ENCODE peak calls at places on chromosomes 13 and 19, in ten cellular contexts. V is cardiac muscle cell, Q is MCF 10A, X is cardiac fibroblast, K is heart right ventricle, S is Panc1, Z is astrocyte, D is tibial artery, H is ovary, N is dorsolateral prefrontal cortex. G is an unnamed sample.

GRCh38 chr13:102700088-102701031 is 5.5 kb upstream of the METTL21C start:
- DNase-seq in V (peak), Q (no peak), X (no peak), K (no peak), S (no peak), Z (no peak), D (no peak), H (no peak), N (no peak), G (no peak)

GRCh38 chr19:54141356-54141755 is 3.8 kb downstream of the CNOT3 start:
- DNase-seq in V (no peak), Q (no peak), X (no peak), K (no peak), S (no peak), Z (no peak), D (no peak), H (no peak), N (no peak), G (no peak)

GRCh38 chr13:76019421-76020044 is 383.4 kb downstream of the LMO7 start:
- DNase-seq in V (no peak), Q (peak), X (no peak), K (peak), S (no peak), Z (no peak), D (no peak), H (no peak), N (peak), G (peak)

GRCh38 chr13:95535243-95535642 is 17.3 kb upstream of the CLDN10 start:
- DNase-seq in V (no peak), Q (peak), X (peak), K (no peak), S (peak), Z (peak), D (no peak), H (no peak), N (no peak), G (no peak)

GRCh38 chr19:34274827-34275625 is 20.7 kb downstream of the GARRE1 start:
- DNase-seq in V (peak), Q (peak), X (peak), K (no peak), S (no peak), Z (peak), D (no peak), H (no peak), N (no peak), G (no peak)

GRCh38 chr13:37835392-37835791 is 34.2 kb downstream of the TRPC4 start:
- DNase-seq in V (no peak), Q (no peak), X (no peak), K (no peak), S (no peak), Z (no peak), D (no peak), H (no peak), N (no peak), G (no peak)

GRCh38 chr19:1649706-1650626 is 2.4 kb downstream of the TCF3 start:
- DNase-seq in V (no peak), Q (no peak), X (no peak), K (no peak), S (no peak), Z (no peak), D (no peak), H (no peak), N (no peak), G (no peak)

GRCh38 chr13:40434516-40435397 is 231.7 kb downstream of the FOXO1 start:
- DNase-seq in V (no peak), Q (no peak), X (no peak), K (no peak), S (no peak), Z (no peak), D (no peak), H (no peak), N (no peak), G (no peak)

GRCh38 chr13:57629821-57630235 is 1.7 kb upstream of the PCDH17 start:
- DNase-seq in V (peak), Q (no peak), X (peak), K (peak), S (no peak), Z (peak), D (peak), H (peak), N (peak), G (peak)

GRCh38 chr13:85230754-85231153 is 568.5 kb downstream of the SLITRK6 start:
- DNase-seq in V (peak), Q (no peak), X (no peak), K (no peak), S (no peak), Z (no peak), D (no peak), H (no peak), N (no peak), G (no peak)

GRCh38 chr19:55913643-55914268 is 18.4 kb downstream of the NLRP13 start:
- DNase-seq in V (no peak), Q (no peak), X (no peak), K (no peak), S (no peak), Z (no peak), D (no peak), H (no peak), N (no peak), G (no peak)

GRCh38 chr19:51607920-51608562 is 22.2 kb downstream of the SIGLEC5 start:
- DNase-seq in V (peak), Q (peak), X (peak), K (peak), S (no peak), Z (peak), D (peak), H (peak), N (peak), G (peak)

GRCh38 chr13:75468098-75468497 is 13.9 kb downstream of the TBC1D4 start:
- DNase-seq in V (peak), Q (no peak), X (peak), K (no peak), S (no peak), Z (peak), D (no peak), H (no peak), N (no peak), G (no peak)

GRCh38 chr13:103539265-103539664 is 473.0 kb upstream of the SLC10A2 start:
- DNase-seq in V (no peak), Q (no peak), X (no peak), K (peak), S (no peak), Z (no peak), D (no peak), H (no peak), N (peak), G (peak)

GRCh38 chr19:58279042-58279924 is 528 bp downstream of the ZNF8 start:
- DNase-seq in V (peak), Q (peak), X (peak), K (peak), S (no peak), Z (peak), D (peak), H (peak), N (peak), G (peak)

GRCh38 chr19:18419195-18419698 is at the start of gene SSBP4:
- DNase-seq in V (peak), Q (peak), X (peak), K (peak), S (no peak), Z (peak), D (peak), H (peak), N (peak), G (peak)

GRCh38 chr13:35499131-35500051 is 22.9 kb upstream of the MAB21L1 start:
- DNase-seq in V (no peak), Q (no peak), X (no peak), K (no peak), S (no peak), Z (no peak), D (no peak), H (no peak), N (no peak), G (no peak)

GRCh38 chr13:40168425-40169155 is 497.9 kb downstream of the FOXO1 start:
- DNase-seq in V (no peak), Q (peak), X (no peak), K (no peak), S (no peak), Z (no peak), D (no peak), H (no peak), N (no peak), G (no peak)

DNA sequence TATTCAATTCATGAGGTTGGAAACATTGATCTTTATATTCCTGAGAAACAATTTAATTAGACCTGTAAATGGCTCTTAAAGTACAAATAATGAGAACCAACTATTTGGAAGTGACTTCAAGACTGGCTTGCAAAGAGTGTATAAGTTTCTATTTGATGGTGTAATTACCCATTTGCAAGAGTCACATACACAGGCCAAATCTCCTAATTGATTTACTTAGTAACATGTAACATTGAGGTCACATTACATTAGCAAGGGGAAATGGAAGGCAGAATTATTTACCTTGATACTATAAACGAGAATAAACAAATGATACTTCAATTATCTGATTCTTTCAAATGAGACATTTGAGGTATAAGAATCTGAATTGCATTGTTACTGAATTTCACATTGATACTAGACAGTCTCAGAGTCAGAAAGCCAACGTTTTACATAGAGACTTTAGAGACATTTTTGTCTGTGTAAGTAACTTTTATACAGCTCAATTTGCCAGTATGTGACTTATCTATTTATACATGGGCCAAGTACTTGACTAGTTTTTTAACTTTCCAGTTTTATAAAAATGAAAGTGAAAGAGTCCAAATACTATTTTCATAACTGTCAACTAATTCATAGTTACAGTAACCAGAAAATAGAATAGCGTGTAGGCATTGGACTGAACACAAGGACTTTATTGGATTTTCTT is 95.6 kb upstream of the RFC3 start:
- DNase-seq in V (peak), Q (no peak), X (peak), K (no peak), S (no peak), Z (no peak), D (no peak), H (no peak), N (no peak), G (no peak)
- TF ChIP-seq CTCF in V (no peak), Q (no peak), X (no peak), K (no peak), S (no peak), Z (no peak), D (no peak), H (no peak), N (no peak), G (no peak)

DNA sequence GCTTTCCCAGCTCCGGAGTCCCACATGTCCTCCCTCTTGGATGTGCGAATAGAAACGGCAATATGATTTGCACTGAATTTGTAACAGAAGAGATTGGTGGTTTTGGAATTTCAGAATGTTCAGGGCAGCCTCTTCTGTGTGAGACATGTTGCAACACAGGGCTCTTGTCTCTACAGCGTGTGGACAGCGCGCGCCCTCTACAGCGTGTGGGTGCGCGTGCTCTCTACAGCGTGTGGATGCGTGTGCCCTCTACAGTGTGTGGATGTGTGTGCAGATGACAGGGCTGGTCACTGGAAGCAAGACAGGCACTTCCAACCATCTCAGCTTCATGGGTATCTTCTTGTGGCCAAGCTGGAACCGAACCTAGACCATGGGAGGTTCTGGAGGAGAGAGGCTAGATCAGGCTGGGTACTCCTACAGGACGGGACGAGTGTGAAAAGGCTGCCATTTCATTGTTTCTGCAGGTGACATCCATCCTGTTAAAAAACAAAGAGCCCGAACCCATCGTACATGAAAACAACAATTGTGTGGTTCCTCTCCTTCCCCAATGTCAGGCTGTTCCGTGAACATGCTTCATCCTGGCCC is 78.4 kb downstream of the TEX29 start:
- DNase-seq in V (no peak), Q (no peak), X (no peak), K (no peak), S (no peak), Z (no peak), D (peak), H (no peak), N (peak), G (no peak)
- TF ChIP-seq CTCF in V (no peak), Q (no peak), X (no peak), K (no peak), S (no peak), Z (no peak), D (no peak), H (no peak), N (no peak), G (no peak)

GRCh38 chr19:50311723-50312635 is 17.2 kb downstream of the KCNC3 start:
- DNase-seq in V (peak), Q (no peak), X (no peak), K (no peak), S (no peak), Z (no peak), D (no peak), H (no peak), N (no peak), G (no peak)
- TF ChIP-seq CTCF in V (peak), Q (no peak), X (no peak), K (no peak), S (no peak), Z (no peak), D (no peak), H (no peak), N (no peak), G (no peak)

GRCh38 chr13:36512771-36513170 is 80.5 kb downstream of the CCNA1 start:
- DNase-seq in V (no peak), Q (no peak), X (no peak), K (no peak), S (no peak), Z (no peak), D (no peak), H (no peak), N (no peak), G (no peak)

DNA sequence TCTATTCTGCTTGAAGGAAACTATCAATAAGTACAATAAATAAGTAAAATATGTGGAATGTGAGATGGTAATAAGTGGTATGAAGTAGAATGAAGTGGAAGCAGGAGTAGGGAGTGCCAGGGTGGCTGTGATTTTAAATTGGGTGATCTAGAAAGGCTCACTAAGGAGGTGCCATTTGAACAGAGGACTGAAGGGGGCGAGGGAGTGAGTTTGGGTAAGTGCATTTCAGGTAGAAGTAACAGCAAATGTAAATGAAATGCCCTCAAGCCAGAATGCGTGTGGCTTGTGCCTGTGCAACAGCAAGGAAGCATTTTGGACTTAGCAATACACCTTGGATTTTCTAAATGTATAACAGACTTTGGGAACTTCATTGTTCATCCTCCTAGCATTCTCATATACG is 77.1 kb downstream of the CCNA1 start:
- DNase-seq in V (no peak), Q (no peak), X (no peak), K (no peak), S (no peak), Z (no peak), D (no peak), H (no peak), N (no peak), G (peak)
- TF ChIP-seq CTCF in V (peak), Q (no peak), X (peak), K (no peak), S (no peak), Z (no peak), D (no peak), H (no peak), N (no peak), G (no peak)

GRCh38 chr19:46928951-46929350 is 68.2 kb downstream of the ARHGAP35 start:
- DNase-seq in V (no peak), Q (no peak), X (peak), K (no peak), S (no peak), Z (no peak), D (no peak), H (no peak), N (no peak), G (no peak)
- TF ChIP-seq CTCF in V (peak), Q (no peak), X (peak), K (no peak), S (no peak), Z (peak), D (no peak), H (no peak), N (peak), G (no peak)

DNA sequence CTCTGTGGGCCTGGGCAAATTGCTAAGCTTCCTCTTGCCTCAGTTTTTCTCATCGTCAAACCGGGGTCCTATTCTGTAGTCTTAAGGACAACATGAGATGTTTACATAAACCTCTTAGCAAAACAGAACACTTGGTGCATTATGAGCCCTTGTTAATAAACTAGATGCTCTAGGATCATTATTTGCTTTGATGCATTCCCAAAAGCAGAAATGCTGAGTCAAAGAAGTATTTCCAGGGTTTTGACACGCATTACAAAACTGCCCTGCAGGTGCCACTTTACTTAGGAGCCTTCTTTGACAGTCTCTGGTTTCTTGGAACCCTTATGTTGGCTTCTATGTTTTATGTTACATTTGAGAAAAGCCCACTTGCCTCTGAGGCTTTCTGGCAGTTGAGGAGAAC is 12.1 kb downstream of the AKAP11 start:
- DNase-seq in V (no peak), Q (no peak), X (no peak), K (no peak), S (no peak), Z (no peak), D (no peak), H (no peak), N (no peak), G (no peak)
- TF ChIP-seq CTCF in V (no peak), Q (no peak), X (no peak), K (no peak), S (no peak), Z (no peak), D (no peak), H (no peak), N (no peak), G (no peak)